ENCODE peak calls at places on chromosomes 16 and 17, in four cellular contexts. T, V, A and H are unnamed samples. For H3K4me1, the result is how much of the 10 kb centered on the place peaks cover.

GRCh38 chr17:34254651-34255380 is at the start of gene CCL2:
- DNase-seq in V (peak), A (peak), T (peak), H (peak)

GRCh38 chr16:90002759-90003158 is 16.5 kb downstream of the DBNDD1 start:
- DNase-seq in A (no peak), T (no peak), V (no peak), H (no peak)

GRCh38 chr16:76766538-76766937 is 424.5 kb upstream of the MON1B start:
- DNase-seq in A (no peak), V (no peak), T (no peak), H (no peak)

GRCh38 chr17:2937331-2938003 is 125.9 kb downstream of the OR1D5 start:
- DNase-seq in T (peak), V (no peak), A (no peak), H (peak)

GRCh38 chr16:66289986-66290385 is 76.5 kb upstream of the CDH5 start:
- DNase-seq in V (no peak), T (no peak), A (peak), H (no peak)

GRCh38 chr16:1870365-1871082 is 1.4 kb downstream of the MEIOB start:
- DNase-seq in T (peak), V (no peak), A (no peak), H (no peak)

GRCh38 chr16:8716592-8716991 is 42.2 kb downstream of the ABAT start:
- DNase-seq in V (no peak), A (no peak), T (no peak), H (no peak)

GRCh38 chr17:7888184-7888920 is at the start of gene CHD3:
- DNase-seq in V (peak), T (peak), A (no peak), H (peak)

GRCh38 chr16:1512774-1513173 is 19.6 kb downstream of the TELO2 start:
- DNase-seq in A (no peak), T (no peak), V (no peak), H (no peak)

GRCh38 chr17:44820631-44821196 is 9.4 kb downstream of the GJC1 start:
- DNase-seq in A (peak), T (peak), V (no peak), H (no peak)

GRCh38 chr17:48610282-48611211 is at the start of gene HOXB7:
- DNase-seq in T (no peak), V (peak), A (peak), H (no peak)

GRCh38 chr16:49557070-49557446 is 183.5 kb downstream of the C16orf78 start:
- DNase-seq in A (no peak), T (no peak), V (no peak), H (no peak)

GRCh38 chr16:68380676-68381362 is 67.5 kb downstream of the SMPD3 start:
- DNase-seq in T (no peak), A (no peak), V (no peak), H (no peak)

GRCh38 chr17:63984651-63985386 is 12.1 kb upstream of the SCN4A start:
- DNase-seq in V (peak), T (peak), A (no peak), H (no peak)

GRCh38 chr16:47460301-47460754 is 535 bp downstream of the ITFG1 start:
- DNase-seq in V (no peak), T (no peak), A (no peak), H (no peak)

GRCh38 chr16:27398894-27399853 is 2.8 kb upstream of the IL21R start:
- DNase-seq in A (no peak), V (no peak), T (no peak), H (no peak)

GRCh38 chr17:78185981-78186688 is 717 bp downstream of the TK1 start:
- DNase-seq in A (no peak), V (no peak), T (no peak), H (no peak)

GRCh38 chr16:86683441-86684194 is 105.3 kb downstream of the FOXL1 start:
- DNase-seq in V (no peak), A (peak), T (no peak), H (no peak)

GRCh38 chr17:17840751-17841591 is 4.2 kb upstream of the SREBF1 start:
- DNase-seq in V (peak), T (peak), A (no peak), H (no peak)

GRCh38 chr17:50550661-50551432 is 3.9 kb downstream of the SPATA20 start:
- DNase-seq in V (peak), A (peak), T (peak), H (peak)

GRCh38 chr16:23624092-23624491 is 17.0 kb downstream of the PALB2 start:
- DNase-seq in T (no peak), V (no peak), A (no peak), H (no peak)

GRCh38 chr17:79607941-79608728 is 2.7 kb downstream of the RBFOX3 start:
- DNase-seq in V (no peak), A (peak), T (peak), H (no peak)

GRCh38 chr17:66814570-66814969 is 20.3 kb upstream of the CACNG5 start:
- DNase-seq in V (no peak), A (peak), T (no peak), H (no peak)

GRCh38 chr17:18004901-18005305 is 32.2 kb downstream of the DRC3 start:
- DNase-seq in V (no peak), A (no peak), T (no peak), H (no peak)

GRCh38 chr17:17603178-17603894 is 11.8 kb upstream of the PEMT start:
- DNase-seq in A (no peak), V (no peak), T (no peak), H (no peak)

GRCh38 chr17:48997103-48997826 is at the start of gene IGF2BP1:
- DNase-seq in T (peak), A (no peak), V (no peak), H (peak)

GRCh38 chr16:9077001-9077809 is 14.2 kb upstream of the HAPSTR1 start:
- DNase-seq in A (no peak), V (no peak), T (no peak), H (no peak)

GRCh38 chr16:457732-458400 is 32.4 kb downstream of the RAB11FIP3 start:
- DNase-seq in T (peak), V (peak), A (no peak), H (peak)

GRCh38 chr17:70184770-70185169 is 15.4 kb downstream of the KCNJ2 start:
- DNase-seq in T (peak), A (no peak), V (no peak), H (no peak)

DNA sequence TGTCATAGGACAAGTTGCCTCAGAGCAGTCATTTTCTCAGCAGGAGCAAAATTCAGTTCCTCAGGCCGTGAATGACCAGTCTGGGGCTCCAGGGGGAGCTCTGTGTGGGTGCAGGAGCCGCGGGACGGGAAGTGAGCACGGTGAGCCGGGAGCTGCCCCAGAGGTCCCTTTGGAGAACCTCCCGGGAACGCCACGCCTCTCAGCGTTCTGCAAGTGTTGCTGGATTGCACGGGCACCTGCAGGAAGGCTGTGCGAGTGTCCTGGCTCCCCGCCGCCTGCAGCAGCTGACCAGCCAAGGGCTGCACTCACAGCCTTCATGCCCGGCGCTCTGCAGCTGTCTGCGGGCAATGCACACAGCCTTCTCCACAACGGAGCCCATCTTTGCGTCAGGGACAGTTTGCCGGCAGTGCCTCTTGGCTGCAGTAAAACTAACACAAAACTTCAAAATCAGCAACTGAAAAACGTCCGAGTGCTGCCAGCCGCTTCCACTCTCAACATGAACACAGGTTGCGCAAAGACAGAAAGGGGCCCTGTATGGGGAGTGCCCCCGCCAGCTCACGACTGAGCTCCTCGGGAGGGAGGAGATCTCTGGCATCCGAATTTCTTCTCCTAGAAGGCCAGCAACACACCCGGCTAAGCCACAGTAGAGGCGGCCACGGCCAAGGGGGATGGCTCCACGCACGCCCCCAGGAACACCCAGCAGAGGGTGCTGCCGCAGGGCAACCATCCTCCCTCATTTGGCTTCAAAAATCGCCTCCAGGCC is 16.0 kb downstream of the NDUFAF8 start:
- DNase-seq in T (peak), V (peak), A (peak), H (peak)
- TF ChIP-seq CTCF in T (peak), V (peak), A (peak), H (peak)

GRCh38 chr17:39627717-39628516 is 1.2 kb downstream of the PPP1R1B start:
- DNase-seq in T (no peak), V (no peak), A (no peak), H (no peak)

GRCh38 chr17:39626671-39627169 is at the start of gene PPP1R1B:
- DNase-seq in T (no peak), A (no peak), V (no peak), H (no peak)

GRCh38 chr17:39626171-39626670 is 531 bp upstream of the PPP1R1B start:
- DNase-seq in T (no peak), A (no peak), V (no peak), H (no peak)

GRCh38 chr17:39628655-39629493 is 2.1 kb downstream of the PPP1R1B start:
- DNase-seq in A (no peak), T (no peak), V (no peak), H (no peak)

DNA sequence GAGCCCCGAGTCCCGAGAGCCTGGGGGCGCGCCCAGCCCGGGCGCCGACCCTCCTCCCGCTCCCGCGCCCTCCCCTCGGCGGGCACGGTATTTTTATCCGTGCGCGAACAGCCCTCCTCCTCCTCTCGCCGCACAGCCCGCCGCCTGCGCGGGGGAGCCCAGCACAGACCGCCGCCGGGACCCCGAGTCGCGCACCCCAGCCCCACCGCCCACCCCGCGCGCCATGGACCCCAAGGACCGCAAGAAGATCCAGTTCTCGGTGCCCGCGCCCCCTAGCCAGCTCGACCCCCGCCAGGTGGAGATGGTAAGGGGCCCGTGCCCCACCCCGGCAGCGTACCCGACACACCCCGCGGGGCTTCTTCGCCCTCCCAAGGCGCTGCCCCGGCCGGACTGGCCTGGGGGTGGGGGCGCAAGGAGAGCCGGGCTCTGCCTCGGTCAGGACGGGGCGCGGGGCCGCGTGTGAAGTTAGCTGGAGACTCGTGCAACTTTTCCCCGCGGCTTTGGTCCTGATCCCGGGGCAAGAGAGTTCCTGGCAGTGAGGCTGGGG is 491 bp downstream of the PPP1R1B start:
- DNase-seq in V (no peak), A (no peak), T (no peak), H (no peak)
- H3K4me1 ChIP-seq in V (under half), A (under half), T (under half), H (under half)

GRCh38 chr17:20095366-20096080 is 86.4 kb downstream of the SPECC1 start:
- DNase-seq in A (peak), V (peak), T (peak), H (peak)
- TF ChIP-seq CTCF in A (no peak), V (no peak), T (peak), H (peak)

GRCh38 chr17:65759532-65759931 is 198.1 kb upstream of the AXIN2 start:
- DNase-seq in T (no peak), A (no peak), V (no peak), H (no peak)
- H3K4me1 ChIP-seq in T (under half), A (under half), V (under half), H (under half)

DNA sequence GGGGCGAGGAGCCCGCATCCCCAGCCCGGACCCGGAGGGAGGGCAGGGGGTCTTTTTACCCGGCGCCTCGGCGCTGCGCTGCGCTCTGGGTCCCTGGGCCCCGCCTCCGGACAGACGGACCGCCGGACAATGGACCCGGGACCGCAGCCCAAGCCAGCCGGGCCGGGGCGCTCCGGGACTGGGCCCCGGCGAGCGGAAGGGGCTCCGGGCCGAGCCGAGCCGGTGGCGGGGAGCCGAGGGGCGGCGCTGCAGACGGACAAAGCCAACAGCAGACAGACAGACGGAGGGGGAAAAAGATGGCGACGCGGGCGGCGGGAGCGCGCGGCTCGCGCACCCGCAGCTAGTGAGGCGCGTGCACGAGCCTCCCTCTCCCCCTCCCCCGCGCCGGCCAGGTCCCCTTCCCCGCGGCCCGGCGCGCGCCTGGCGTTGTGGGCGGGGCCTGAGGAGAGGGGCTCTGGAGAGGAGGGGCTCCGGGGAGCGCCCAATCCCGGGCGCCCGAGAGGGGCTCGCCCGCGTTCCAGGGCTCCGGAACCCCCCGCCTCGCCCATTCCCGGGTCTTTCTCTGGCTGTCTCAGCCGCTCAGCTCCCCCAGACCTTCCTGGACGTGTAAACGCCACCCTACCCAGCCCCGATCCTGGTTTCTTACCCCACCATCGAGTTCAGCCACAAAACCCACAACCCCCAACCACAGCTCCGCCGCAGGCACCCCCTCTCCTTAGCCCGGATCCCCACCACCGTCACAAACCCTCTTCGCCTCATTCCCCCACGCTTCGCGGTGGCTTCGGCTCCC is at the start of gene ZNF821:
- DNase-seq in V (peak), T (peak), A (peak), H (peak)
- TF ChIP-seq CTCF in V (peak), T (peak), A (peak), H (peak)

GRCh38 chr16:25078386-25078978 is 33.1 kb upstream of the LCMT1 start:
- DNase-seq in T (no peak), V (no peak), A (no peak), H (no peak)
- H3K4me1 ChIP-seq in T (under half), V (under half), A (under half), H (under half)

GRCh38 chr16:85674828-85675227 is 13.9 kb downstream of the GINS2 start:
- DNase-seq in A (no peak), T (no peak), V (no peak), H (no peak)

GRCh38 chr16:85676466-85676865 is 12.3 kb downstream of the GINS2 start:
- DNase-seq in V (no peak), T (no peak), A (no peak), H (no peak)

GRCh38 chr16:85673529-85674417 is 15.0 kb downstream of the GINS2 start:
- DNase-seq in V (peak), A (no peak), T (peak), H (peak)

GRCh38 chr16:85674418-85674755 is 14.4 kb downstream of the GINS2 start:
- DNase-seq in V (no peak), A (no peak), T (no peak), H (no peak)

GRCh38 chr16:85675528-85675927 is 13.2 kb downstream of the GINS2 start:
- DNase-seq in V (no peak), T (peak), A (no peak), H (no peak)
- TF ChIP-seq CTCF in V (no peak), T (peak), A (no peak), H (peak)